ENCODE peak calls at places on chromosomes 3 and 15, in five cellular contexts. One of them, this sample, is unnamed.

GRCh38 chr3:152317956-152318355 is 49.2 kb downstream of the MBNL1 start:
- DNase-seq in globus pallidus: no peak
- DNase-seq in NCI-H2029 treated with DMSO at 0.1 percent for 48 hours: no peak
- DNase-seq in DMS79 treated with DMSO at 0.1 percent for 48 hours: no peak
- DNase-seq in activated T-cell treated with anti-CD3 and anti-CD28 coated beads, Interleukin-2, amount 50 U/mL, for 72 hours: no peak
- DNase-seq in this sample: no peak

GRCh38 chr3:56788506-56788905 is 13.2 kb downstream of the ARHGEF3 start:
- DNase-seq in globus pallidus: no peak
- DNase-seq in NCI-H2029 treated with DMSO at 0.1 percent for 48 hours: no peak
- DNase-seq in DMS79 treated with DMSO at 0.1 percent for 48 hours: peak; percentile 9
- DNase-seq in activated T-cell treated with anti-CD3 and anti-CD28 coated beads, Interleukin-2, amount 50 U/mL, for 72 hours: peak; percentile 54
- DNase-seq in this sample: no peak

GRCh38 chr3:124770341-124771082 is 40.3 kb downstream of the UMPS start:
- DNase-seq in globus pallidus: peak; percentile 72
- DNase-seq in NCI-H2029 treated with DMSO at 0.1 percent for 48 hours: no peak
- DNase-seq in DMS79 treated with DMSO at 0.1 percent for 48 hours: peak; percentile 55
- DNase-seq in activated T-cell treated with anti-CD3 and anti-CD28 coated beads, Interleukin-2, amount 50 U/mL, for 72 hours: no peak
- DNase-seq in this sample: no peak

GRCh38 chr3:13890377-13891016 is 10.6 kb upstream of the WNT7A start:
- DNase-seq in globus pallidus: no peak
- DNase-seq in NCI-H2029 treated with DMSO at 0.1 percent for 48 hours: no peak
- DNase-seq in DMS79 treated with DMSO at 0.1 percent for 48 hours: no peak
- DNase-seq in activated T-cell treated with anti-CD3 and anti-CD28 coated beads, Interleukin-2, amount 50 U/mL, for 72 hours: peak; percentile 54
- DNase-seq in this sample: no peak

GRCh38 chr15:55289573-55290360 is at the start of gene RAB27A:
- DNase-seq in globus pallidus: no peak
- DNase-seq in NCI-H2029 treated with DMSO at 0.1 percent for 48 hours: no peak
- DNase-seq in DMS79 treated with DMSO at 0.1 percent for 48 hours: no peak
- DNase-seq in activated T-cell treated with anti-CD3 and anti-CD28 coated beads, Interleukin-2, amount 50 U/mL, for 72 hours: peak; percentile 87
- DNase-seq in this sample: no peak

GRCh38 chr3:116647955-116648354 is 61.6 kb upstream of the TUSC7 start:
- DNase-seq in globus pallidus: no peak
- DNase-seq in NCI-H2029 treated with DMSO at 0.1 percent for 48 hours: no peak
- DNase-seq in DMS79 treated with DMSO at 0.1 percent for 48 hours: no peak
- DNase-seq in activated T-cell treated with anti-CD3 and anti-CD28 coated beads, Interleukin-2, amount 50 U/mL, for 72 hours: no peak
- DNase-seq in this sample: no peak

GRCh38 chr15:62250176-62250575 is 85.1 kb upstream of the C2CD4B start:
- DNase-seq in globus pallidus: no peak
- DNase-seq in NCI-H2029 treated with DMSO at 0.1 percent for 48 hours: no peak
- DNase-seq in DMS79 treated with DMSO at 0.1 percent for 48 hours: no peak
- DNase-seq in activated T-cell treated with anti-CD3 and anti-CD28 coated beads, Interleukin-2, amount 50 U/mL, for 72 hours: no peak
- DNase-seq in this sample: no peak

GRCh38 chr15:41494190-41494921 is 682 bp downstream of the ITPKA start:
- DNase-seq in globus pallidus: no peak
- DNase-seq in NCI-H2029 treated with DMSO at 0.1 percent for 48 hours: no peak
- DNase-seq in DMS79 treated with DMSO at 0.1 percent for 48 hours: no peak
- DNase-seq in activated T-cell treated with anti-CD3 and anti-CD28 coated beads, Interleukin-2, amount 50 U/mL, for 72 hours: peak; percentile 62
- DNase-seq in this sample: no peak

GRCh38 chr3:15331606-15332404 is 581 bp downstream of the SH3BP5 start:
- DNase-seq in globus pallidus: no peak
- DNase-seq in NCI-H2029 treated with DMSO at 0.1 percent for 48 hours: no peak
- DNase-seq in DMS79 treated with DMSO at 0.1 percent for 48 hours: no peak
- DNase-seq in activated T-cell treated with anti-CD3 and anti-CD28 coated beads, Interleukin-2, amount 50 U/mL, for 72 hours: peak; percentile 68
- DNase-seq in this sample: no peak

GRCh38 chr3:72816843-72817485 is 31.3 kb downstream of the SHQ1 start:
- DNase-seq in globus pallidus: no peak
- DNase-seq in NCI-H2029 treated with DMSO at 0.1 percent for 48 hours: no peak
- DNase-seq in DMS79 treated with DMSO at 0.1 percent for 48 hours: no peak
- DNase-seq in activated T-cell treated with anti-CD3 and anti-CD28 coated beads, Interleukin-2, amount 50 U/mL, for 72 hours: peak; percentile 36
- DNase-seq in this sample: no peak

GRCh38 chr15:80565398-80565797 is 129.7 kb upstream of the ABHD17C start:
- DNase-seq in globus pallidus: no peak
- DNase-seq in NCI-H2029 treated with DMSO at 0.1 percent for 48 hours: no peak
- DNase-seq in DMS79 treated with DMSO at 0.1 percent for 48 hours: no peak
- DNase-seq in activated T-cell treated with anti-CD3 and anti-CD28 coated beads, Interleukin-2, amount 50 U/mL, for 72 hours: no peak
- DNase-seq in this sample: no peak

This sample was measured in LNCaP clone FGC.